ENCODE peak calls at places on chromosomes 13 and 19, in ten cellular contexts. C, M, B, W, E, O, X, U, Y and H are unnamed samples.

GRCh38 chr13:49759503-49759902 is 33.0 kb downstream of the KPNA3 start:
- DNase-seq in U (no peak), B (peak; percentile 5), W (no peak), C (peak; percentile 11), O (no peak), Y (no peak), M (no peak), E (peak; percentile 30), X (no peak), H (no peak)

GRCh38 chr13:102680842-102681725 is 13.8 kb downstream of the METTL21C start:
- DNase-seq in E (no peak), C (peak; percentile 46), W (no peak), O (no peak), B (peak; percentile 73), Y (no peak), X (no peak), U (no peak), M (no peak), H (no peak)

GRCh38 chr13:50909605-50910482 is at the start of gene RNASEH2B:
- DNase-seq in O (peak; percentile 71), C (peak; percentile 59), X (no peak), E (peak; percentile 81), B (peak; percentile 67), Y (peak; percentile 83), M (peak; percentile 70), U (peak; percentile 67), W (peak; percentile 67), H (peak; percentile 72)

GRCh38 chr13:50798923-50799322 is 44.6 kb downstream of the DLEU7 start:
- DNase-seq in C (peak; percentile 45), Y (no peak), O (no peak), E (no peak), U (no peak), W (no peak), X (no peak), B (no peak), M (no peak), H (no peak)

GRCh38 chr19:24054044-24054935 is 32.7 kb upstream of the ZNF254 start:
- DNase-seq in W (no peak), E (no peak), Y (no peak), O (no peak), M (no peak), B (no peak), C (peak; percentile 87), X (peak; percentile 58), U (no peak), H (no peak)

GRCh38 chr13:66446413-66446812 is 783.7 kb downstream of the PCDH9 start:
- DNase-seq in X (no peak), U (no peak), O (no peak), W (no peak), M (no peak), Y (no peak), B (no peak), C (no peak), E (no peak), H (no peak)

GRCh38 chr13:41546372-41547252 is 89.3 kb downstream of the RGCC start:
- DNase-seq in W (peak; percentile 15), Y (no peak), C (peak; percentile 82), X (peak; percentile 32), U (no peak), O (no peak), B (no peak), E (no peak), M (no peak), H (no peak)

GRCh38 chr13:53001444-53001843 is 27.2 kb upstream of the OLFM4 start:
- DNase-seq in E (no peak), M (no peak), C (no peak), U (no peak), X (no peak), W (no peak), O (no peak), Y (no peak), B (no peak), H (no peak)

GRCh38 chr19:11013771-11014170 is 52.9 kb downstream of the SMARCA4 start:
- DNase-seq in W (no peak), B (no peak), Y (no peak), E (no peak), X (no peak), O (no peak), M (no peak), C (no peak), U (no peak), H (no peak)

GRCh38 chr13:78478183-78478582 is 125.2 kb downstream of the POU4F1 start:
- DNase-seq in X (no peak), O (no peak), E (no peak), M (no peak), U (no peak), W (no peak), B (no peak), Y (no peak), C (no peak), H (no peak)

GRCh38 chr19:1228161-1228560 is 9.6 kb downstream of the CBARP start:
- DNase-seq in C (no peak), M (no peak), B (no peak), X (no peak), E (no peak), O (no peak), W (no peak), Y (no peak), U (no peak), H (no peak)

GRCh38 chr19:28468701-28469459 is 744.1 kb downstream of the UQCRFS1 start:
- DNase-seq in M (peak; percentile 25), Y (peak; percentile 64), E (peak; percentile 30), O (no peak), C (no peak), B (no peak), X (no peak), W (peak; percentile 83), U (no peak), H (no peak)

GRCh38 chr19:5452594-5453565 is 2.3 kb upstream of the ZNRF4 start:
- DNase-seq in C (peak; percentile 53), B (peak; percentile 2), U (no peak), M (no peak), W (no peak), O (peak; percentile 64), E (no peak), Y (no peak), X (no peak), H (no peak)

GRCh38 chr13:113437408-113438010 is 15.8 kb downstream of the ADPRHL1 start:
- DNase-seq in C (no peak), B (no peak), E (no peak), X (no peak), M (no peak), Y (no peak), W (no peak), U (no peak), O (no peak), H (no peak)

GRCh38 chr13:101341464-101341863 is 74.8 kb downstream of the NALCN start:
- DNase-seq in O (no peak), C (no peak), B (no peak), U (no peak), X (no peak), E (no peak), Y (no peak), W (no peak), M (no peak), H (no peak)

GRCh38 chr13:93956416-93956815 is 523.1 kb downstream of the DCT start:
- DNase-seq in W (no peak), E (no peak), C (no peak), M (no peak), B (no peak), U (no peak), X (no peak), Y (no peak), O (no peak), H (no peak)

GRCh38 chr19:18167975-18168645 is 5.5 kb upstream of the IFI30 start:
- DNase-seq in O (peak; percentile 82), B (peak; percentile 49), Y (no peak), M (peak; percentile 61), U (no peak), X (no peak), W (no peak), E (peak; percentile 79), C (no peak), H (peak; percentile 54)